ENCODE peak calls at places on chromosomes 7 and 10, in four cellular contexts. W is H1, D is IMR-90, F is mesendoderm. R is an unnamed sample.

GRCh38 chr7:43865277-43865676 is 4.0 kb downstream of the MRPS24 start:
- DNase-seq in W (no peak), D (no peak), F (no peak), R (no peak)

GRCh38 chr10:79431422-79431821 is 14.0 kb downstream of the ZCCHC24 start:
- DNase-seq in W (no peak), D (no peak), F (no peak), R (no peak)

GRCh38 chr10:483266-483665 is 206.2 kb downstream of the DIP2C start:
- DNase-seq in W (peak), D (no peak), F (no peak), R (peak)

GRCh38 chr7:30697716-30698460 is 15.6 kb upstream of the CRHR2 start:
- DNase-seq in W (no peak), D (no peak), F (no peak), R (peak)

GRCh38 chr7:135717686-135718085 is 10.3 kb downstream of the SLC13A4 start:
- DNase-seq in W (no peak), D (no peak), F (no peak), R (no peak)

GRCh38 chr10:103493911-103494877 is 689 bp downstream of the NEURL1 start:
- DNase-seq in W (peak), D (no peak), F (no peak), R (no peak)

GRCh38 chr7:157211710-157212109 is 73.0 kb downstream of the UBE3C start:
- DNase-seq in W (no peak), D (peak), F (no peak), R (no peak)

GRCh38 chr10:68721673-68721963 is 579 bp downstream of the CCAR1 start:
- DNase-seq in W (no peak), D (no peak), F (peak), R (no peak)

GRCh38 chr10:93680414-93681047 is 21.9 kb downstream of the FRA10AC1 start:
- DNase-seq in W (no peak), D (peak), F (peak), R (no peak)

GRCh38 chr10:110535958-110536891 is 31.3 kb upstream of the SMC3 start:
- DNase-seq in W (no peak), D (peak), F (no peak), R (peak)

GRCh38 chr10:115830260-115830970 is 442.6 kb downstream of the GFRA1 start:
- DNase-seq in W (no peak), D (peak), F (no peak), R (no peak)

GRCh38 chr7:116025098-116025809 is 5.3 kb downstream of the TFEC start:
- DNase-seq in W (no peak), D (peak), F (no peak), R (no peak)

GRCh38 chr7:47763063-47763974 is 181.4 kb upstream of the TNS3 start:
- DNase-seq in W (no peak), D (peak), F (no peak), R (no peak)

GRCh38 chr10:114867365-114867764 is 45.8 kb downstream of the FHIP2A start:
- DNase-seq in W (no peak), D (no peak), F (no peak), R (no peak)

GRCh38 chr10:13956826-13957225 is 370.1 kb downstream of the PRPF18 start:
- DNase-seq in W (no peak), D (peak), F (peak), R (no peak)

GRCh38 chr10:42491001-42491592 is 147.3 kb downstream of the ZNF33B start:
- DNase-seq in W (no peak), D (peak), F (no peak), R (no peak)

GRCh38 chr10:15167411-15168295 is 840 bp downstream of the NMT2 start:
- DNase-seq in W (peak), D (peak), F (peak), R (peak)

GRCh38 chr7:153390955-153391354 is 631.4 kb downstream of the ACTR3B start:
- DNase-seq in W (peak), D (no peak), F (no peak), R (no peak)

GRCh38 chr7:2048531-2048930 is 184.2 kb downstream of the MAD1L1 start:
- DNase-seq in W (no peak), D (no peak), F (no peak), R (no peak)

GRCh38 chr7:36284470-36284869 is 105.2 kb upstream of the ANLN start:
- DNase-seq in W (peak), D (no peak), F (peak), R (peak)

GRCh38 chr7:36207451-36208291 is 54.6 kb downstream of the EEPD1 start:
- DNase-seq in W (no peak), D (peak), F (no peak), R (no peak)

GRCh38 chr10:77898323-77899079 is 28.1 kb downstream of the DLG5 start:
- DNase-seq in W (no peak), D (no peak), F (peak), R (no peak)

GRCh38 chr10:35934637-35934995 is 292.5 kb upstream of the FZD8 start:
- DNase-seq in W (no peak), D (no peak), F (no peak), R (no peak)

GRCh38 chr7:39353615-39354376 is 212.4 kb upstream of the YAE1 start:
- DNase-seq in W (peak), D (no peak), F (peak), R (peak)

GRCh38 chr10:9076066-9076465 is 1021.6 kb downstream of the GATA3 start:
- DNase-seq in W (no peak), D (no peak), F (no peak), R (no peak)

GRCh38 chr10:74189999-74190421 is 39.0 kb downstream of the ADK start:
- DNase-seq in W (no peak), D (peak), F (peak), R (no peak)

GRCh38 chr7:151046603-151047573 is 1.4 kb upstream of the ASIC3 start:
- DNase-seq in W (no peak), D (peak), F (no peak), R (no peak)

GRCh38 chr7:100464210-100464660 is at the start of gene SPACDR:
- DNase-seq in W (no peak), D (peak), F (no peak), R (no peak)

GRCh38 chr10:60208676-60209269 is 180.9 kb downstream of the ANK3 start:
- DNase-seq in W (no peak), D (peak), F (peak), R (no peak)

GRCh38 chr10:102505462-102506115 is 1.8 kb downstream of the SUFU start:
- DNase-seq in W (no peak), D (no peak), F (no peak), R (no peak)

GRCh38 chr10:117796394-117796793 is 250.3 kb downstream of the RAB11FIP2 start:
- DNase-seq in W (no peak), D (no peak), F (no peak), R (no peak)

GRCh38 chr10:23917251-23917908 is 291.6 kb upstream of the KIAA1217 start:
- DNase-seq in W (no peak), D (no peak), F (peak), R (no peak)

DNA sequence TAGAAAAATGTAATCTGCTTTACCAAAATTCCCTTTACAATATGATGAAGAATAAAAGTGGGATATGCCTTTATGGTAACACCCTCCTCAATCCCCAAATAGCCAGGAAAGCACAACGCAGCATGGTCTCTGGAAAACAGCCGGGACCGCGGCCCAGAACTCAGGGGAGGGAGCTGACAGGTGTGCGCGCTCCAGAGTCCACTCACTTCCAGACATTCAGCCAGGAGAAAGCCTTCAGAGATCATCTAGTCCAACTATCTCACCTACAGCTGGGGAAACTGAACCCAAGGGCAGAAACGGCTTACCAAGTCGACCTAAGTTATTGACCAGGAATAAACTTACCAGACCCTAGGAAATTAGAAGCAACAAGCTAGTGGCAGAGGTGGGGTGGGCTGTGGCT is 16.4 kb downstream of the GSDME start:
- DNase-seq in W (no peak), D (no peak), F (no peak), R (no peak)
- H2AK5ac ChIP-seq in W (no peak), D (peak), F (no peak), R (no peak)

DNA sequence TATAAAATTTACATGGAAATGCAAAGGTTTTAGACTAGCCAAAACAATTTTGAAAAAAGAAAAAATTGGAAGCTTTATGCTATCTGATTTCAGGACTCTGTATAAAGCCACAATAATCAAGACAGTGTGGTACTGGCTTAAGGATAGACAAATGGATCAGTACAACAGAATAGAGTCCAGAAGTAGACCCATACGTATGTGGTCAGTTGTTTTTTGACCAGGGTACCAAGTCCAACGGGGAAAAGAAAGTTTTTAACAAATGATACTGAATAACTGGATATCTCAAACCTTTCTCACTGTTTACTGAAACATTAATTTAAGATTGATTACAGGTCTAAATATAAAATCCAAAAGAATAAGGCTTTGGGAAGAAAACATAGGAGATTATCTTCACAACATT is 79.7 kb downstream of the PODXL start:
- DNase-seq in W (no peak), D (no peak), F (no peak), R (no peak)
- H2BK5ac ChIP-seq in W (no peak), D (no peak), F (no peak), R (no peak)

GRCh38 chr7:33868151-33868550 is 37.2 kb upstream of the BMPER start:
- DNase-seq in W (no peak), D (peak), F (peak), R (no peak)
- H2AK5ac ChIP-seq in W (no peak), D (no peak), F (no peak), R (no peak)

GRCh38 chr7:37332218-37333016 is 116.2 kb downstream of the ELMO1 start:
- DNase-seq in W (no peak), D (no peak), F (no peak), R (no peak)
- H2BK5ac ChIP-seq in W (no peak), D (no peak), F (no peak), R (no peak)

GRCh38 chr7:156209087-156209486 is 396.8 kb upstream of the SHH start:
- DNase-seq in W (no peak), D (no peak), F (no peak), R (no peak)

GRCh38 chr7:156206174-156206573 is 393.9 kb upstream of the SHH start:
- DNase-seq in W (no peak), D (no peak), F (no peak), R (no peak)

GRCh38 chr7:156198277-156198676 is 386.0 kb upstream of the SHH start:
- DNase-seq in W (no peak), D (no peak), F (no peak), R (no peak)

GRCh38 chr7:156207306-156207705 is 395.0 kb upstream of the SHH start:
- DNase-seq in W (no peak), D (no peak), F (no peak), R (no peak)

GRCh38 chr7:156203923-156204322 is 391.7 kb upstream of the SHH start:
- DNase-seq in W (no peak), D (no peak), F (no peak), R (no peak)
- H2AK5ac ChIP-seq in W (no peak), D (no peak), F (no peak), R (no peak)

DNA sequence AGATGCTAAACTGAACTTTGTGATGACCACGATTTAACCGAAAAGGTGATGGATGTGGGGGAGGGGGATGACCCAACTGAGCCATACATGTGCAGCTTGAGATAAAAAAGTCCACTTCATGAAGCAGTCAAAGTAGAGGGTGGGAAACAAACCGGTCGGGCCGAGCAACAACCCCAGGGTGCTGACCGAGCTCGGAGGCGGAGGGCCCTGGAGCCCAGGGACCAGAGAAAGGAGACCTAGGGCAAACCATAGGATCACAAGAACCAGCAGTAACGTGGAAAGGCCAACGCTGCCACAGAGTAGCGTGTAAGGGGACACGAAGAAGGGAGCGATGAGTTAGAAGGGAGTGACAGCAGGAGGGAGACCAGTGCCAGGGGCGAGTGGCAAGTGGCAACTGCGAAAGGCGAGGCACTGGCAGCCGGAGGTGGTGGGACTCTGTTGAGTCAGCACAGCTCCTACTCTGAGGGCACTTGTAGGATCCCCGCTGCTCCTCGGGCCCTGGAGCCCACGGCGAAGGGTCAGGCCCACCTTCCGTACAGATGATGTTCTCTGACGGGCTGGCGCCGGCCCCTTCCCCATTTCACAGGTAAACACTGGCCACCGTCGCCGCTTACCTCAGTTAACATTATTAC is 508 bp downstream of the SNX13 start:
- DNase-seq in W (peak), D (peak), F (no peak), R (peak)
- H2BK5ac ChIP-seq in W (peak), D (peak), F (no peak), R (no peak)

DNA sequence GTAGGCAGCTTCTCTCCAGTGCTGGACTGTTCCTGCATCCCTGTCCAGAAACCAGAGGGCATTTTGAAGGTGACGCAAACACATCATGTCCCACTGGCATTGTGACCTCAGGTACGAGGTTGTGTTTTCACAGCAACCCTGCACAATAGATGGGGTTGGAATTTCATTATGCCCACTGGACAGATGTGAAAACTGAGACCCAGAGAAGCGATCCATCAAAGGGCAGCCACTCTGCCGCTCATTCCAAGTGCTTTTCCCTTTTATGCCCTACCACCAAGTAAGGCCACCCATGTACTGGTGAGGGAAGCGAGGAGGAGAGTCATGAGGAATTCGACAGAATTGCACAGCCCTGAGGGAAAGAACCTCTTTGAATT is 63.3 kb downstream of the CALML3 start:
- DNase-seq in W (no peak), D (no peak), F (no peak), R (no peak)
- H2AK5ac ChIP-seq in W (no peak), D (peak), F (no peak), R (no peak)

GRCh38 chr10:4770766-4771553 is 55.0 kb upstream of the AKR1E2 start:
- DNase-seq in W (no peak), D (peak), F (peak), R (no peak)
- H2BK5ac ChIP-seq in W (no peak), D (peak), F (no peak), R (no peak)

R was measured in H9.